ENCODE peak calls at places on chromosomes 12 and 14, in six cellular contexts. One of them, this sample, is unnamed.

GRCh38 chr12:21852251-21852650 is 77.7 kb upstream of the KCNJ8 start:
- DNase-seq in foreskin fibroblast: peak
- DNase-seq in fibroblast of the aortic adventitia: peak
- DNase-seq in neural crest cell: no peak
- DNase-seq in pancreas: no peak
- DNase-seq in stimulated activated CD4-positive, alpha-beta T cell treated with anti-CD3 and anti-CD28 coated beads, TNF-alpha, amount 100 ng/mL, for 1 hour: no peak
- DNase-seq in this sample: no peak

GRCh38 chr12:104517880-104518279 is 61.1 kb downstream of the CHST11 start:
- DNase-seq in neural crest cell: no peak
- DNase-seq in pancreas: no peak
- DNase-seq in stimulated activated CD4-positive, alpha-beta T cell treated with anti-CD3 and anti-CD28 coated beads, TNF-alpha, amount 100 ng/mL, for 1 hour: no peak
- DNase-seq in fibroblast of the aortic adventitia: no peak
- DNase-seq in foreskin fibroblast: no peak
- DNase-seq in this sample: no peak

GRCh38 chr12:63302269-63302940 is 151.4 kb upstream of the AVPR1A start:
- DNase-seq in fibroblast of the aortic adventitia: no peak
- DNase-seq in pancreas: no peak
- DNase-seq in neural crest cell: no peak
- DNase-seq in foreskin fibroblast: no peak
- DNase-seq in stimulated activated CD4-positive, alpha-beta T cell treated with anti-CD3 and anti-CD28 coated beads, TNF-alpha, amount 100 ng/mL, for 1 hour: no peak
- DNase-seq in this sample: no peak

GRCh38 chr14:69547701-69548348 is 26.8 kb downstream of the CCDC177 start:
- DNase-seq in neural crest cell: peak
- DNase-seq in fibroblast of the aortic adventitia: no peak
- DNase-seq in foreskin fibroblast: no peak
- DNase-seq in pancreas: no peak
- DNase-seq in stimulated activated CD4-positive, alpha-beta T cell treated with anti-CD3 and anti-CD28 coated beads, TNF-alpha, amount 100 ng/mL, for 1 hour: no peak
- DNase-seq in this sample: no peak

GRCh38 chr12:9361879-9362326 is 153.7 kb upstream of the PZP start:
- DNase-seq in stimulated activated CD4-positive, alpha-beta T cell treated with anti-CD3 and anti-CD28 coated beads, TNF-alpha, amount 100 ng/mL, for 1 hour: no peak
- DNase-seq in neural crest cell: no peak
- DNase-seq in foreskin fibroblast: no peak
- DNase-seq in pancreas: no peak
- DNase-seq in fibroblast of the aortic adventitia: no peak
- DNase-seq in this sample: no peak

GRCh38 chr14:102708494-102708893 is 68.8 kb upstream of the TRAF3 start:
- DNase-seq in neural crest cell: no peak
- DNase-seq in stimulated activated CD4-positive, alpha-beta T cell treated with anti-CD3 and anti-CD28 coated beads, TNF-alpha, amount 100 ng/mL, for 1 hour: no peak
- DNase-seq in pancreas: no peak
- DNase-seq in fibroblast of the aortic adventitia: no peak
- DNase-seq in foreskin fibroblast: no peak
- DNase-seq in this sample: no peak

GRCh38 chr14:75905505-75905904 is 76.3 kb downstream of the TGFB3 start:
- DNase-seq in stimulated activated CD4-positive, alpha-beta T cell treated with anti-CD3 and anti-CD28 coated beads, TNF-alpha, amount 100 ng/mL, for 1 hour: no peak
- DNase-seq in pancreas: no peak
- DNase-seq in foreskin fibroblast: peak
- DNase-seq in neural crest cell: no peak
- DNase-seq in fibroblast of the aortic adventitia: peak
- DNase-seq in this sample: peak

GRCh38 chr14:41505491-41505890 is 101.2 kb upstream of the LRFN5 start:
- DNase-seq in pancreas: no peak
- DNase-seq in fibroblast of the aortic adventitia: no peak
- DNase-seq in stimulated activated CD4-positive, alpha-beta T cell treated with anti-CD3 and anti-CD28 coated beads, TNF-alpha, amount 100 ng/mL, for 1 hour: no peak
- DNase-seq in foreskin fibroblast: no peak
- DNase-seq in neural crest cell: no peak
- DNase-seq in this sample: no peak

GRCh38 chr12:111687255-111687654 is 1.4 kb downstream of the ACAD10 start:
- DNase-seq in pancreas: no peak
- DNase-seq in fibroblast of the aortic adventitia: no peak
- DNase-seq in neural crest cell: no peak
- DNase-seq in stimulated activated CD4-positive, alpha-beta T cell treated with anti-CD3 and anti-CD28 coated beads, TNF-alpha, amount 100 ng/mL, for 1 hour: no peak
- DNase-seq in foreskin fibroblast: no peak
- DNase-seq in this sample: no peak

GRCh38 chr14:85566603-85567002 is 36.7 kb downstream of the FLRT2 start:
- DNase-seq in fibroblast of the aortic adventitia: peak
- DNase-seq in neural crest cell: no peak
- DNase-seq in foreskin fibroblast: peak
- DNase-seq in pancreas: no peak
- DNase-seq in stimulated activated CD4-positive, alpha-beta T cell treated with anti-CD3 and anti-CD28 coated beads, TNF-alpha, amount 100 ng/mL, for 1 hour: no peak
- DNase-seq in this sample: no peak

GRCh38 chr12:57342207-57342691 is 88.6 kb downstream of the R3HDM2 start:
- DNase-seq in stimulated activated CD4-positive, alpha-beta T cell treated with anti-CD3 and anti-CD28 coated beads, TNF-alpha, amount 100 ng/mL, for 1 hour: no peak
- DNase-seq in pancreas: no peak
- DNase-seq in neural crest cell: peak
- DNase-seq in foreskin fibroblast: peak
- DNase-seq in fibroblast of the aortic adventitia: peak
- DNase-seq in this sample: no peak

GRCh38 chr12:70659077-70659606 is 21.9 kb upstream of the PTPRB start:
- DNase-seq in fibroblast of the aortic adventitia: no peak
- DNase-seq in foreskin fibroblast: no peak
- DNase-seq in neural crest cell: no peak
- DNase-seq in pancreas: no peak
- DNase-seq in stimulated activated CD4-positive, alpha-beta T cell treated with anti-CD3 and anti-CD28 coated beads, TNF-alpha, amount 100 ng/mL, for 1 hour: no peak
- DNase-seq in this sample: no peak

GRCh38 chr12:109580272-109580671 is 6.7 kb downstream of the MVK start:
- DNase-seq in stimulated activated CD4-positive, alpha-beta T cell treated with anti-CD3 and anti-CD28 coated beads, TNF-alpha, amount 100 ng/mL, for 1 hour: no peak
- DNase-seq in fibroblast of the aortic adventitia: no peak
- DNase-seq in foreskin fibroblast: no peak
- DNase-seq in pancreas: no peak
- DNase-seq in neural crest cell: no peak
- DNase-seq in this sample: no peak

GRCh38 chr12:92356405-92356804 is 210.8 kb upstream of the BTG1 start:
- DNase-seq in pancreas: no peak
- DNase-seq in fibroblast of the aortic adventitia: peak
- DNase-seq in foreskin fibroblast: peak
- DNase-seq in neural crest cell: no peak
- DNase-seq in stimulated activated CD4-positive, alpha-beta T cell treated with anti-CD3 and anti-CD28 coated beads, TNF-alpha, amount 100 ng/mL, for 1 hour: no peak
- DNase-seq in this sample: no peak

GRCh38 chr12:45388545-45388944 is 172.7 kb downstream of the ANO6 start:
- DNase-seq in fibroblast of the aortic adventitia: peak
- DNase-seq in neural crest cell: peak
- DNase-seq in pancreas: no peak
- DNase-seq in stimulated activated CD4-positive, alpha-beta T cell treated with anti-CD3 and anti-CD28 coated beads, TNF-alpha, amount 100 ng/mL, for 1 hour: no peak
- DNase-seq in foreskin fibroblast: peak
- DNase-seq in this sample: no peak

GRCh38 chr12:20985399-20985798 is 145.6 kb upstream of the SLCO1B1 start:
- DNase-seq in neural crest cell: no peak
- DNase-seq in fibroblast of the aortic adventitia: no peak
- DNase-seq in pancreas: no peak
- DNase-seq in stimulated activated CD4-positive, alpha-beta T cell treated with anti-CD3 and anti-CD28 coated beads, TNF-alpha, amount 100 ng/mL, for 1 hour: no peak
- DNase-seq in foreskin fibroblast: no peak
- DNase-seq in this sample: no peak

GRCh38 chr14:77542349-77543239 is 44.0 kb upstream of the ISM2 start:
- DNase-seq in fibroblast of the aortic adventitia: peak
- DNase-seq in neural crest cell: no peak
- DNase-seq in stimulated activated CD4-positive, alpha-beta T cell treated with anti-CD3 and anti-CD28 coated beads, TNF-alpha, amount 100 ng/mL, for 1 hour: no peak
- DNase-seq in pancreas: no peak
- DNase-seq in foreskin fibroblast: no peak
- DNase-seq in this sample: no peak

GRCh38 chr14:57391609-57392195 is 1.3 kb downstream of the NAA30 start:
- DNase-seq in fibroblast of the aortic adventitia: peak
- DNase-seq in foreskin fibroblast: no peak
- DNase-seq in stimulated activated CD4-positive, alpha-beta T cell treated with anti-CD3 and anti-CD28 coated beads, TNF-alpha, amount 100 ng/mL, for 1 hour: no peak
- DNase-seq in pancreas: no peak
- DNase-seq in neural crest cell: no peak
- DNase-seq in this sample: no peak

GRCh38 chr12:94187351-94187750 is 39.0 kb downstream of the PLXNC1 start:
- DNase-seq in pancreas: no peak
- DNase-seq in fibroblast of the aortic adventitia: no peak
- DNase-seq in neural crest cell: no peak
- DNase-seq in stimulated activated CD4-positive, alpha-beta T cell treated with anti-CD3 and anti-CD28 coated beads, TNF-alpha, amount 100 ng/mL, for 1 hour: no peak
- DNase-seq in foreskin fibroblast: peak
- DNase-seq in this sample: no peak

GRCh38 chr12:84069079-84069661 is 843.4 kb downstream of the SLC6A15 start:
- DNase-seq in foreskin fibroblast: peak
- DNase-seq in fibroblast of the aortic adventitia: no peak
- DNase-seq in pancreas: no peak
- DNase-seq in stimulated activated CD4-positive, alpha-beta T cell treated with anti-CD3 and anti-CD28 coated beads, TNF-alpha, amount 100 ng/mL, for 1 hour: no peak
- DNase-seq in neural crest cell: no peak
- DNase-seq in this sample: no peak

GRCh38 chr12:2011641-2012607 is 7.7 kb upstream of the DCP1B start:
- DNase-seq in neural crest cell: no peak
- DNase-seq in stimulated activated CD4-positive, alpha-beta T cell treated with anti-CD3 and anti-CD28 coated beads, TNF-alpha, amount 100 ng/mL, for 1 hour: no peak
- DNase-seq in fibroblast of the aortic adventitia: no peak
- DNase-seq in foreskin fibroblast: no peak
- DNase-seq in pancreas: no peak
- DNase-seq in this sample: peak

GRCh38 chr14:74762917-74763802 is at the start of gene YLPM1:
- DNase-seq in fibroblast of the aortic adventitia: peak
- DNase-seq in pancreas: peak
- DNase-seq in neural crest cell: peak
- DNase-seq in stimulated activated CD4-positive, alpha-beta T cell treated with anti-CD3 and anti-CD28 coated beads, TNF-alpha, amount 100 ng/mL, for 1 hour: peak
- DNase-seq in foreskin fibroblast: peak
- DNase-seq in this sample: peak

GRCh38 chr14:97306785-97307246 is 509.6 kb downstream of the VRK1 start:
- DNase-seq in neural crest cell: no peak
- DNase-seq in foreskin fibroblast: no peak
- DNase-seq in fibroblast of the aortic adventitia: no peak
- DNase-seq in stimulated activated CD4-positive, alpha-beta T cell treated with anti-CD3 and anti-CD28 coated beads, TNF-alpha, amount 100 ng/mL, for 1 hour: no peak
- DNase-seq in pancreas: no peak
- DNase-seq in this sample: no peak

GRCh38 chr12:101607894-101608293 is 13.1 kb downstream of the MYBPC1 start:
- DNase-seq in stimulated activated CD4-positive, alpha-beta T cell treated with anti-CD3 and anti-CD28 coated beads, TNF-alpha, amount 100 ng/mL, for 1 hour: no peak
- DNase-seq in pancreas: peak
- DNase-seq in neural crest cell: no peak
- DNase-seq in fibroblast of the aortic adventitia: no peak
- DNase-seq in foreskin fibroblast: no peak
- DNase-seq in this sample: no peak

GRCh38 chr14:101358726-101359125 is 202.6 kb upstream of the DIO3 start:
- DNase-seq in neural crest cell: no peak
- DNase-seq in pancreas: no peak
- DNase-seq in fibroblast of the aortic adventitia: no peak
- DNase-seq in foreskin fibroblast: no peak
- DNase-seq in stimulated activated CD4-positive, alpha-beta T cell treated with anti-CD3 and anti-CD28 coated beads, TNF-alpha, amount 100 ng/mL, for 1 hour: no peak
- DNase-seq in this sample: no peak

GRCh38 chr12:57124259-57124877 is 3.9 kb upstream of the LRP1 start:
- DNase-seq in pancreas: peak
- DNase-seq in neural crest cell: peak
- DNase-seq in fibroblast of the aortic adventitia: peak
- DNase-seq in foreskin fibroblast: peak
- DNase-seq in stimulated activated CD4-positive, alpha-beta T cell treated with anti-CD3 and anti-CD28 coated beads, TNF-alpha, amount 100 ng/mL, for 1 hour: peak
- DNase-seq in this sample: no peak

GRCh38 chr12:44847888-44848770 is 28.0 kb downstream of the NELL2 start:
- DNase-seq in stimulated activated CD4-positive, alpha-beta T cell treated with anti-CD3 and anti-CD28 coated beads, TNF-alpha, amount 100 ng/mL, for 1 hour: peak
- DNase-seq in neural crest cell: no peak
- DNase-seq in fibroblast of the aortic adventitia: no peak
- DNase-seq in pancreas: no peak
- DNase-seq in foreskin fibroblast: no peak
- DNase-seq in this sample: no peak

GRCh38 chr12:109673379-109673778 is 40.2 kb upstream of the FAM222A start:
- DNase-seq in foreskin fibroblast: no peak
- DNase-seq in stimulated activated CD4-positive, alpha-beta T cell treated with anti-CD3 and anti-CD28 coated beads, TNF-alpha, amount 100 ng/mL, for 1 hour: no peak
- DNase-seq in neural crest cell: no peak
- DNase-seq in fibroblast of the aortic adventitia: no peak
- DNase-seq in pancreas: no peak
- DNase-seq in this sample: no peak

GRCh38 chr14:105023144-105023543 is 2.3 kb upstream of the CDCA4 start:
- DNase-seq in neural crest cell: no peak
- DNase-seq in pancreas: no peak
- DNase-seq in fibroblast of the aortic adventitia: no peak
- DNase-seq in stimulated activated CD4-positive, alpha-beta T cell treated with anti-CD3 and anti-CD28 coated beads, TNF-alpha, amount 100 ng/mL, for 1 hour: no peak
- DNase-seq in foreskin fibroblast: no peak
- DNase-seq in this sample: no peak

GRCh38 chr12:124289634-124290600 is 5.0 kb upstream of the RFLNA start:
- DNase-seq in fibroblast of the aortic adventitia: no peak
- DNase-seq in stimulated activated CD4-positive, alpha-beta T cell treated with anti-CD3 and anti-CD28 coated beads, TNF-alpha, amount 100 ng/mL, for 1 hour: no peak
- DNase-seq in neural crest cell: no peak
- DNase-seq in pancreas: no peak
- DNase-seq in foreskin fibroblast: peak
- DNase-seq in this sample: no peak

GRCh38 chr12:88310069-88310468 is 168.0 kb downstream of the TMTC3 start:
- DNase-seq in neural crest cell: no peak
- DNase-seq in stimulated activated CD4-positive, alpha-beta T cell treated with anti-CD3 and anti-CD28 coated beads, TNF-alpha, amount 100 ng/mL, for 1 hour: no peak
- DNase-seq in fibroblast of the aortic adventitia: peak
- DNase-seq in foreskin fibroblast: peak
- DNase-seq in pancreas: no peak
- DNase-seq in this sample: no peak

GRCh38 chr12:121637231-121637914 is 11.0 kb downstream of the ORAI1 start:
- DNase-seq in stimulated activated CD4-positive, alpha-beta T cell treated with anti-CD3 and anti-CD28 coated beads, TNF-alpha, amount 100 ng/mL, for 1 hour: no peak
- DNase-seq in neural crest cell: no peak
- DNase-seq in fibroblast of the aortic adventitia: no peak
- DNase-seq in foreskin fibroblast: no peak
- DNase-seq in pancreas: no peak
- DNase-seq in this sample: peak

GRCh38 chr14:93089501-93090269 is 26.0 kb downstream of the ITPK1 start:
- DNase-seq in fibroblast of the aortic adventitia: no peak
- DNase-seq in stimulated activated CD4-positive, alpha-beta T cell treated with anti-CD3 and anti-CD28 coated beads, TNF-alpha, amount 100 ng/mL, for 1 hour: no peak
- DNase-seq in pancreas: no peak
- DNase-seq in foreskin fibroblast: no peak
- DNase-seq in neural crest cell: no peak
- DNase-seq in this sample: no peak

GRCh38 chr12:113230315-113231274 is 9.3 kb downstream of the TPCN1 start:
- DNase-seq in fibroblast of the aortic adventitia: no peak
- DNase-seq in stimulated activated CD4-positive, alpha-beta T cell treated with anti-CD3 and anti-CD28 coated beads, TNF-alpha, amount 100 ng/mL, for 1 hour: no peak
- DNase-seq in pancreas: no peak
- DNase-seq in foreskin fibroblast: no peak
- DNase-seq in neural crest cell: no peak
- DNase-seq in this sample: no peak

GRCh38 chr12:109447482-109447881 is 29.6 kb downstream of the KCTD10 start:
- DNase-seq in foreskin fibroblast: no peak
- DNase-seq in stimulated activated CD4-positive, alpha-beta T cell treated with anti-CD3 and anti-CD28 coated beads, TNF-alpha, amount 100 ng/mL, for 1 hour: no peak
- DNase-seq in pancreas: no peak
- DNase-seq in neural crest cell: no peak
- DNase-seq in fibroblast of the aortic adventitia: no peak
- DNase-seq in this sample: no peak

This sample was measured in right lobe of liver.